ENCODE peak calls at places on chromosomes 2 and 18, in five cellular contexts. H, U, O, K and M are unnamed samples.

GRCh38 chr2:104368089-104368488 is 485.8 kb upstream of the POU3F3 start:
- DNase-seq in K (no peak), H (no peak), O (no peak), U (no peak), M (no peak)

GRCh38 chr2:236551843-236552542 is 17.6 kb upstream of the ACKR3 start:
- DNase-seq in U (no peak), K (no peak), H (peak; percentile 71), O (no peak), M (no peak)

GRCh38 chr2:48589170-48589767 is 28.4 kb upstream of the GTF2A1L start:
- DNase-seq in H (no peak), O (peak; percentile 25), U (peak; percentile 44), K (no peak), M (no peak)

GRCh38 chr2:43345391-43345813 is 119.0 kb upstream of the ZFP36L2 start:
- DNase-seq in U (peak; percentile 44), K (no peak), O (no peak), H (no peak), M (no peak)

GRCh38 chr2:43437363-43437762 is 158.5 kb downstream of the THADA start:
- DNase-seq in O (no peak), H (no peak), K (no peak), U (no peak), M (no peak)

GRCh38 chr18:56284319-56284718 is 354.1 kb downstream of the TXNL1 start:
- DNase-seq in K (no peak), H (no peak), O (no peak), U (no peak), M (no peak)

GRCh38 chr2:133504566-133505505 is 63.4 kb downstream of the NCKAP5 start:
- DNase-seq in U (no peak), O (peak; percentile 56), K (no peak), H (peak; percentile 78), M (no peak)

GRCh38 chr2:234421-234820 is 29.4 kb downstream of the SH3YL1 start:
- DNase-seq in O (no peak), H (no peak), K (no peak), U (no peak), M (no peak)

GRCh38 chr2:118913131-118913804 is 28.7 kb upstream of the MARCO start:
- DNase-seq in H (no peak), U (no peak), O (no peak), K (no peak), M (no peak)

GRCh38 chr2:6883448-6884122 is 6.0 kb downstream of the RSAD2 start:
- DNase-seq in H (no peak), U (no peak), O (no peak), K (no peak), M (no peak)

GRCh38 chr2:146004470-146004869 is 1484.6 kb upstream of the ZEB2 start:
- DNase-seq in H (no peak), K (no peak), U (no peak), O (no peak), M (no peak)

GRCh38 chr18:26818461-26818860 is 47.0 kb downstream of the AQP4 start:
- DNase-seq in H (no peak), O (no peak), U (no peak), K (no peak), M (no peak)

GRCh38 chr2:200054681-200055468 is 99.5 kb downstream of the MAIP1 start:
- DNase-seq in K (no peak), U (peak; percentile 64), H (no peak), O (no peak), M (no peak)

GRCh38 chr18:79489048-79489899 is 93.5 kb downstream of the NFATC1 start:
- DNase-seq in K (no peak), U (no peak), H (peak; percentile 69), O (no peak), M (no peak)

GRCh38 chr18:5073026-5073944 is 123.8 kb downstream of the AKAIN1 start:
- DNase-seq in K (no peak), H (no peak), U (peak; percentile 65), O (no peak), M (no peak)

GRCh38 chr2:217636578-217637267 is 366.1 kb downstream of the TNS1 start:
- DNase-seq in O (no peak), K (no peak), H (no peak), U (no peak), M (no peak)

GRCh38 chr2:47891369-47892337 is 14.6 kb downstream of the FBXO11 start:
- DNase-seq in H (no peak), K (no peak), O (no peak), U (no peak), M (no peak)

GRCh38 chr2:161138429-161138828 is 21.8 kb upstream of the TANK start:
- DNase-seq in U (no peak), H (no peak), K (peak; percentile 29), O (no peak), M (no peak)

GRCh38 chr2:236608710-236609109 is 39.1 kb downstream of the ACKR3 start:
- DNase-seq in O (no peak), H (no peak), K (no peak), U (no peak), M (no peak)

GRCh38 chr2:64262068-64262467 is 117.8 kb upstream of the PELI1 start:
- DNase-seq in U (no peak), H (no peak), O (peak; percentile 35), K (no peak), M (no peak)

GRCh38 chr2:37923308-37924055 is 1.6 kb upstream of the RMDN2 start:
- DNase-seq in K (no peak), O (no peak), H (no peak), U (no peak), M (no peak)

GRCh38 chr2:129702773-129703172 is 276.7 kb upstream of the RAB6C start:
- DNase-seq in H (no peak), U (no peak), O (no peak), K (no peak), M (no peak)

GRCh38 chr2:59249441-59250330 is 1008.6 kb upstream of the FANCL start:
- DNase-seq in O (no peak), K (no peak), U (peak; percentile 58), H (no peak), M (no peak)

GRCh38 chr2:10477443-10478297 is 29.5 kb upstream of the ODC1 start:
- DNase-seq in K (no peak), U (peak; percentile 30), H (no peak), O (no peak), M (no peak)

GRCh38 chr2:221049950-221050349 is 522.2 kb downstream of the EPHA4 start:
- DNase-seq in U (no peak), H (no peak), K (no peak), O (no peak), M (no peak)

GRCh38 chr2:223420048-223420447 is 182.1 kb downstream of the SCG2 start:
- DNase-seq in O (no peak), H (no peak), K (no peak), U (no peak), M (no peak)

GRCh38 chr2:175366814-175367213 is 185.3 kb upstream of the ATP5MC3 start:
- DNase-seq in H (no peak), K (no peak), U (peak; percentile 75), O (peak; percentile 24), M (no peak)

GRCh38 chr2:69353360-69353759 is 33.7 kb downstream of the GFPT1 start:
- DNase-seq in K (no peak), O (no peak), U (no peak), H (no peak), M (no peak)

GRCh38 chr2:69358914-69359313 is 28.1 kb downstream of the GFPT1 start:
- DNase-seq in O (no peak), U (no peak), K (no peak), H (no peak), M (no peak)

GRCh38 chr2:69359371-69359770 is 27.7 kb downstream of the GFPT1 start:
- DNase-seq in O (no peak), H (no peak), K (no peak), U (no peak), M (no peak)

DNA sequence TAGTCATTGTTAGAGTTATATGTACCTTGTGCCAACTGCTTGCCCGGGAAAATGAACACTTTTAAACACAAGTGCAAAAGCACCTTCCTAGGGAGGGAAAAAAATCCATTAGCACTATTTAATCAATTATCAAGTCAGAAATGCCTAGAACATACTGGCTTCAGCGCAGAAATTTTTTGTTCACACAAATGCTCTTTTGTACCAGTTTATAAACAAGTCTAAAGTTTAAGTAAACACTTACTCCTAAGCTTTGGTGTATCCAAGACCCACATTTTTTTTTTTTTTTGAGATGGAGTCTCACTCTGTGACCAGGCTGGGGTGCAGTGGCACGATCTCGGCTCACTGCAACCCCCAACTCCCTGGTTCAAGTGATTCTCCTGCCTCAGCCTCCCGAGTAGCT is 30.6 kb downstream of the GFPT1 start:
- DNase-seq in K (no peak), O (no peak), H (no peak), U (no peak), M (no peak)
- H3K36me3 ChIP-seq in K (peaks cover 19% of the 10 kb centered on the region), O (peaks cover 12% of the 10 kb centered on the region), H (peaks cover 9% of the 10 kb centered on the region), U (peaks cover 12% of the 10 kb centered on the region), M (peaks cover 18% of the 10 kb centered on the region)

GRCh38 chr2:215981135-215981534 is 32.2 kb downstream of the MREG start:
- DNase-seq in U (no peak), K (no peak), O (no peak), H (no peak), M (no peak)
- H3K4me3 ChIP-seq in U (no peak overlapping the region), K (no peak overlapping the region), O (no peak overlapping the region), H (no peak overlapping the region), M (no peak overlapping the region)

GRCh38 chr18:57784034-57784815 is 18.9 kb downstream of the ATP8B1 start:
- DNase-seq in U (no peak), K (no peak), O (no peak), H (peak; percentile 66), M (no peak)

GRCh38 chr18:57789105-57789504 is 14.0 kb downstream of the ATP8B1 start:
- DNase-seq in H (no peak), U (no peak), O (peak; percentile 43), K (no peak), M (no peak)

GRCh38 chr18:57784816-57785144 is 18.3 kb downstream of the ATP8B1 start:
- DNase-seq in K (no peak), U (no peak), O (no peak), H (no peak), M (no peak)

GRCh38 chr18:57787068-57787682 is 15.9 kb downstream of the ATP8B1 start:
- DNase-seq in U (no peak), H (no peak), K (no peak), O (no peak), M (no peak)

DNA sequence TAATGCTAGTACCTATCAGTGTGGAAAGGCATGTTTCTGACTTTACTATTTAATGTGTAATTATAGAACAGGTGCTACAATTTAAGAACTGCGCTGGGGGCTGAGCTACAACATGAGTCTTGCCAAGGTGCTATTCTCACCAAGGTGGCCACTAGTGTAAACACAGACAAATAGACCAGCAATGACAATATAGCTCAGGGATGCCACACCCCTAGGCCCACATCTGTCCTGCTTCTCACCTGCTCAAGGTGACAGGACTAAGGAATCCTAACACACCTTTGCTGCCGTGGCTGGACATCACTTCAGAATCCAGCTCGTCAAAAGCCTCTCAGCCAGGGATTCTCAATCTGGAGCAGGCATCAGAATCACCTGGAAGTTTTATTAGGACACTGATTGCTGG is 17.1 kb downstream of the ATP8B1 start:
- DNase-seq in U (no peak), O (no peak), H (no peak), K (no peak), M (no peak)
- H3K36me3 ChIP-seq in U (no peaks in the 10 kb centered on the region), O (no peaks in the 10 kb centered on the region), H (no peaks in the 10 kb centered on the region), K (no peaks in the 10 kb centered on the region), M (no peaks in the 10 kb centered on the region)

DNA sequence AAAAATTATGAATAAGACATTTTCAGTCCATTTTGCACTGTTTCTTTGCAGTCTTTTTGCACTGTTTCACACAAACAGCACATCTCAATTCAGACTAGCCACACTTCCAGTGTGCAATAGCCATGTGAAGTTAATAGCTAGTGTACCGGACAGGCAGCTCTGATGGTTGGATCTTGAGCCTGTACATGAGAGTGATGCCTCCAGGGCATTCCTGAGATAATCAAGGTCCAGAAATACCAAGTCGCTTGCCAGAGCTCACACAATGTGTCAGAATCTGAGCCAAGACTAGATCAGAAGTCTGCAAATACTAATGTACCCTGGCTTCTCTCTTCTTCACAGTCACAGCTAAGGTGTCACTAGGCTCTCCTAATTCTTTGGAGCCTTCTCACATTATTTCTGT is 180.2 kb downstream of the OSR1 start:
- DNase-seq in H (no peak), O (no peak), U (no peak), K (no peak), M (no peak)
- H3K4me3 ChIP-seq in H (no peak overlapping the region), O (no peak overlapping the region), U (no peak overlapping the region), K (no peak overlapping the region), M (no peak overlapping the region)